ENCODE peak calls at places on chromosomes 7 and 10, in five cellular contexts. B is HEK293T; S is SW480; W is stimulated activated CD4-positive, alpha-beta T cell treated with anti-CD3 and anti-CD28 coated beads, Interleukin-1b, Interleukin-23, amount 100 ng/mL, for 24 hours; K is memory B cell. D is an unnamed sample.

GRCh38 chr7:108450160-108450559 is 6.1 kb downstream of the NRCAM start:
- DNase-seq in B (no peak), S (no peak), W (no peak), K (no peak), D (no peak)

GRCh38 chr7:129591868-129592267 is 19.7 kb upstream of the NRF1 start:
- DNase-seq in B (no peak), S (no peak), W (no peak), K (no peak), D (no peak)

GRCh38 chr10:70509376-70509775 is 30.8 kb downstream of the PALD1 start:
- DNase-seq in B (no peak), S (no peak), W (no peak), K (no peak), D (no peak)

GRCh38 chr7:94266278-94266677 is 128.4 kb upstream of the COL1A2 start:
- DNase-seq in B (no peak), S (no peak), W (no peak), K (no peak), D (no peak)

GRCh38 chr7:32273297-32273696 is 203.1 kb upstream of the PDE1C start:
- DNase-seq in B (no peak), S (no peak), W (no peak), K (no peak), D (no peak)

GRCh38 chr10:77619964-77620703 is 17.5 kb downstream of the KCNMA1 start:
- DNase-seq in B (no peak), S (no peak), W (no peak), K (no peak), D (no peak)

GRCh38 chr7:1083729-1084657 is 3.9 kb upstream of the GPER1 start:
- DNase-seq in B (no peak), S (peak; percentile 74), W (no peak), K (no peak), D (no peak)

GRCh38 chr10:127033569-127034175 is 128.4 kb downstream of the DOCK1 start:
- DNase-seq in B (no peak), S (no peak), W (no peak), K (no peak), D (no peak)

GRCh38 chr10:132590094-132590751 is 52.6 kb downstream of the INPP5A start:
- DNase-seq in B (no peak), S (no peak), W (no peak), K (no peak), D (no peak)

GRCh38 chr7:7203813-7204575 is 21.6 kb downstream of the C1GALT1 start:
- DNase-seq in B (no peak), S (no peak), W (no peak), K (no peak), D (no peak)

GRCh38 chr10:6493521-6494451 is 86.3 kb downstream of the PRKCQ start:
- DNase-seq in B (no peak), S (no peak), W (no peak), K (no peak), D (peak; percentile 39)

GRCh38 chr10:33143160-33143728 is 185.2 kb upstream of the ITGB1 start:
- DNase-seq in B (no peak), S (peak; percentile 87), W (no peak), K (no peak), D (peak; percentile 85)

GRCh38 chr7:27462575-27463270 is 200.0 kb downstream of the HIBADH start:
- DNase-seq in B (no peak), S (no peak), W (no peak), K (no peak), D (peak; percentile 66)

GRCh38 chr10:12638103-12638502 is 288.8 kb downstream of the CAMK1D start:
- DNase-seq in B (no peak), S (peak; percentile 64), W (no peak), K (no peak), D (peak; percentile 24)

GRCh38 chr10:29344073-29344820 is 55.4 kb downstream of the LYZL1 start:
- DNase-seq in B (no peak), S (no peak), W (no peak), K (no peak), D (peak; percentile 72)

GRCh38 chr10:35304649-35305048 is 31.7 kb upstream of the CCNY start:
- DNase-seq in B (no peak), S (no peak), W (no peak), K (no peak), D (no peak)

D was measured in Daoy.